ENCODE peak calls at places on chromosomes 16 and 17, in four cellular contexts. J is A549, V is HepG2, Q is GM12878. I is an unnamed sample.

GRCh38 chr16:65123846-65124513 is 2.1 kb upstream of the CDH11 start:
- DNase-seq in Q (no peak), V (no peak), J (no peak), I (no peak)

GRCh38 chr16:19173059-19173458 is 5.0 kb downstream of the SYT17 start:
- DNase-seq in V (no peak), J (no peak), Q (no peak), I (no peak)

GRCh38 chr17:67151717-67152116 is 93.3 kb downstream of the HELZ start:
- DNase-seq in J (peak), V (no peak), Q (no peak), I (no peak)

GRCh38 chr17:78889525-78889924 is 13.5 kb downstream of the CEP295NL start:
- DNase-seq in J (no peak), Q (peak), V (no peak), I (no peak)

GRCh38 chr17:18248300-18248731 is 10.2 kb downstream of the FLII start:
- DNase-seq in V (peak), Q (no peak), J (peak), I (peak)

GRCh38 chr17:7881655-7882054 is 6.9 kb upstream of the CHD3 start:
- DNase-seq in Q (no peak), J (no peak), V (no peak), I (no peak)

GRCh38 chr16:50338371-50339231 is 30.2 kb downstream of the BRD7 start:
- DNase-seq in V (no peak), Q (no peak), J (no peak), I (no peak)

GRCh38 chr16:8730335-8730915 is 56.0 kb downstream of the ABAT start:
- DNase-seq in J (no peak), Q (no peak), V (no peak), I (no peak)

GRCh38 chr17:48563385-48563838 is 14.7 kb downstream of the HOXB4 start:
- DNase-seq in J (no peak), V (no peak), Q (no peak), I (no peak)

GRCh38 chr17:45043268-45043681 is 8.2 kb downstream of the DCAKD start:
- DNase-seq in Q (no peak), J (no peak), V (no peak), I (no peak)

GRCh38 chr17:75241143-75241430 is 20.3 kb downstream of the GGA3 start:
- DNase-seq in V (no peak), Q (no peak), J (no peak), I (no peak)

GRCh38 chr17:4105232-4105631 is 37.6 kb downstream of the ZZEF1 start:
- DNase-seq in Q (no peak), J (no peak), V (no peak), I (no peak)

GRCh38 chr16:70374213-70374612 is 27.5 kb downstream of the DDX19A start:
- DNase-seq in Q (no peak), J (no peak), V (no peak), I (no peak)

GRCh38 chr16:83953796-83954576 is 946 bp downstream of the OSGIN1 start:
- DNase-seq in V (peak), Q (no peak), J (peak), I (peak)

GRCh38 chr17:62110923-62111484 is 45.9 kb upstream of the MED13 start:
- DNase-seq in V (no peak), J (no peak), Q (no peak), I (no peak)

GRCh38 chr17:30824002-30824355 is 513 bp downstream of the CRLF3 start:
- DNase-seq in Q (no peak), J (peak), V (no peak), I (peak)

GRCh38 chr16:1602285-1602684 is 9.6 kb downstream of the IFT140 start:
- DNase-seq in V (no peak), J (no peak), Q (no peak), I (no peak)
- TF ChIP-seq EP300 in V (no peak), J (no peak), Q (no peak), I (no peak)

DNA sequence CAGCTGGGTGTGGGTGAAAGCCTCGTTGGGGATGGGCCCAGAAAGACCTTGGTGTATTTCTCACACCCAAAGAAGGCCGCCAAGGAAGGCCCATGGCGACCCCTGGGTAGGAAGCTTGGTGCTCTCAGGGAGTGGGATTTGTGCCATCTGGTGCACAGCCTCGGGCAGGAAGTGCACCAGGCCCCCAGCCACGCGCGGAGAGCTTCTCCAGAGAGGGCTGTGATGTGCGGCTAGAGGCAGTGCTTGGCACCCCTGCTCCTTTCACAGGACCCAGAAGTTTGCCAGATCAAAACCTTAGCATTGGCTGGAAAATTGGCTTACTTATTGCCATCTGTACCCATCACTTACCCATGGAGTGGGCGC is 144.0 kb downstream of the CLEC16A start:
- DNase-seq in Q (no peak), J (no peak), V (no peak), I (no peak)
- TF ChIP-seq POLR2AphosphoS2 in Q (no peak), J (no peak), V (no peak), I (no peak)

DNA sequence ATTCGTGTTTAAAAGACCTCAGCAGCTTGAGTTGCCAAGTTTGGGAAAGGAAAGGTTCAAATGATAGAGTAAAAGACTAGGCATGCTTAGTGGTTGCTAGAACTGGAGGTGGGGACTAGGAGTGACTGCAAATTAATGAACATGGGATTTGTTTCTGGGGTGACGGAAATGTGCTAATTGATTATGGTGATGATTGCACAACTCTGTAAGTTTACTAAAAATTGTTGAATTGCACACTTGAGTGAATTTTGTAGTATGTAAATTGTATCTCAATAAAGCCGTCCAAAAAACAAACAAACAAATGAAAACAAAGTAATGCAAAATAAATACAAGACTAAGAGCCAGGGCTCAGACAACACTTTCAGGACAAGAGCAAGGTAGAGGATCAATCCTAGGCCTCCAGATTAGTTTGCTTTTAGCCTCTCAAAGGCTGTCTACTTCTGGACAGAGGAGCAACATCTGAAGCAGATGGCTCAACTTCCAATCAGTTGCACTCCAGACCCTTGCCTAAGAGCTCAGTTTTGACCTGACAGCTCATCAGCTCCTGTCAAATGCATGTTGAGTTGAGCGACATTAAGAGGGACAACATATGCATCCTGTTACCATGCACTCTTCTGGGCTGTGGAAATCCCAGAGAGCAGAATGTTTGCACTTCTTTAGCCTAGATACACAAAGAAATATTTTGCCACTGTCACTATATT is 111.1 kb upstream of the ASIC2 start:
- DNase-seq in V (no peak), Q (no peak), J (no peak), I (no peak)
- TF ChIP-seq EP300 in V (no peak), Q (no peak), J (no peak), I (no peak)

DNA sequence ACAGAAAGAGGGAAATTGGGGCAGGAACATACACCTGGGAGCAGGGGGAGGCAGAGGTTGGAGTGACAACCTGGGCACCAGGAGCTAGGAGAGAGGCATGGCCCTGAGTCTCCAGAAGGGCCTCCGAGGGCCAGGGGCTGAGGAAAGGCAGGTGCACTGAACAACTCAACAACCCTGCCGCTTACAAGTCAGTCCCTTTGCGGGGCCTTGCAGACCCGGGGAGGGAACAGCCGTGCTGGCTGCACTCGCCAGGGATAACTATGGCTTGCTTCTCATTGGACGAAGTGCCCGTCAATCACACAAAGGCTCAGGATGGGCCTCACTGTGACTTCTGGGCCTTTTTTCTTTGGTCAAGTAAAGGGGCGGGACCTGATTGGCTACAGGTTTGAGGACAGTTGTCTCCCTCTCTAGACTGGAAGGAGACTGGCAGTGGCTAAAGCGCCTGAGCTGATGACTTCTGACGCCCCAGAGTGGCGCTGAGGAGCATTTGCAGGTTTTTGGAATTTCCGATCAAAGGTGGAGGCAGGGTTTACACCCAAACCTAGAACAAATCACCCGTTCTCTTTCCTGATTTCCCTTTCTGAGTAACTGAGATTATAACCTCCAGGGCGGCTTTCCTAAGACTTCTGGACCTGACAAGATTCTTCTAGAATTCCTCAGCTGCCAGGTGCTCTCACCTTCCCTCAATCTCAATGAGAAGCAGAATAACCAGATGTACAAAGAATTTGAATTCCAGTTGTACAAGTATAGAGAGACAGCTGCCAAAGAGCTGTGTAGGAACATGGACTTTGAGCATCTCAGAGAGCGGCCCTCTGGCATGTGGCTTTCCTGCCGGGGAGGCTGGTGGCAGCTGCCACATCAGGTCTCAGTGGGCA is 27.6 kb upstream of the ST6GALNAC2 start:
- DNase-seq in V (peak), Q (no peak), J (no peak), I (peak)
- TF ChIP-seq POLR2AphosphoS2 in V (no peak), Q (no peak), J (no peak), I (no peak)

GRCh38 chr17:12095522-12095921 is 74.8 kb downstream of the MAP2K4 start:
- DNase-seq in J (no peak), V (no peak), Q (no peak), I (no peak)

GRCh38 chr17:12088035-12088434 is 67.4 kb downstream of the MAP2K4 start:
- DNase-seq in Q (no peak), J (no peak), V (peak), I (no peak)

GRCh38 chr17:12085076-12085949 is 64.6 kb downstream of the MAP2K4 start:
- DNase-seq in Q (no peak), V (peak), J (no peak), I (no peak)

GRCh38 chr17:12094336-12094735 is 73.7 kb downstream of the MAP2K4 start:
- DNase-seq in Q (no peak), J (no peak), V (no peak), I (no peak)

GRCh38 chr17:12089809-12090384 is 69.2 kb downstream of the MAP2K4 start:
- DNase-seq in J (peak), Q (no peak), V (peak), I (peak)
- TF ChIP-seq EP300 in J (no peak), Q (no peak), V (no peak), I (no peak)

DNA sequence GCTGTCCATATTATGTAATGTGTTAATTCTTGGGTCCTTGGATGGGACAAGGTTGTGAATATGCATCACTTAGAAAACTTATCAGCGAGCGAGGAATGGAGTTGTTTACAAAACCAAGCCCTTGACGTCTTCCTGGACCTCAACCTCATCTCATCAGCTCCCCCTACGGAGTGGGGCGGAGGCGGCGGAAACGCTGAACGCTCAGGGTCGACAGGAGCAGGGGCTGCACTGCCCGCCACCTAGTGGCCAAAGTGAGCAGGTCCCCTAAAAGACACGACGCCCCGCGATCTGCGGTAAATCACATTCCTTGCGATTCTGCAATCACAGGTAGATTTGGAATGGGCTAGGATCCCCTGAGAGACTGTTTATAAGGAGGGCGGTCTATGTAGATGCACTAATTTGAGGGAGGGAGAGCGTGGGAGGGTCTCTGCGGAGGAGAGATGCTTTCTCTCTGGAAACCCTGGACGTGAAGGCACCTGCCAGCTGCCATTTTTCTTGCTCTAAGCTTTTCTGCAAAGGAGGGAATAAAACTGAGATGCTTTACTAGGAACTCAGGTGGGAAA is 5.4 kb upstream of the ICAM2 start:
- DNase-seq in Q (peak), J (peak), V (peak), I (peak)
- TF ChIP-seq POLR2AphosphoS2 in Q (no peak), J (no peak), V (no peak), I (no peak)